ENCODE peak calls at places on chromosomes 16 and 17, in eight cellular contexts. G is adipocyte, K is left ventricle myocardium inferior, X is psoas muscle, H is left lung, Z is neuronal stem cell, T is upper lobe of right lung, S is breast epithelium. N is an unnamed sample. For H3K4me1, the result is how much of the 10 kb centered on the place peaks cover.

GRCh38 chr17:40615295-40615988 is 32.2 kb downstream of the SMARCE1 start:
- DNase-seq in X (peak), T (no peak), Z (peak), S (no peak), G (no peak), K (no peak), H (peak), N (no peak)

GRCh38 chr16:89318430-89318758 is 100.9 kb downstream of the ZNF778 start:
- DNase-seq in G (no peak), S (no peak), H (no peak), T (no peak), Z (no peak), K (no peak), X (no peak), N (no peak)

GRCh38 chr16:57764341-57765159 is 29.0 kb downstream of the KATNB1 start:
- DNase-seq in X (peak), T (no peak), K (no peak), H (peak), S (no peak), G (peak), Z (no peak), N (no peak)

GRCh38 chr17:34756670-34757021 is 177.3 kb downstream of the TMEM132E start:
- DNase-seq in Z (no peak), H (no peak), G (peak), S (no peak), T (no peak), K (no peak), X (no peak), N (peak)

GRCh38 chr16:27657811-27658210 is 107.9 kb downstream of the KATNIP start:
- DNase-seq in G (no peak), S (no peak), X (no peak), T (no peak), K (no peak), Z (no peak), H (no peak), N (no peak)

GRCh38 chr17:53316073-53316472 is 506.7 kb upstream of the KIF2B start:
- DNase-seq in S (no peak), K (no peak), T (no peak), G (no peak), X (no peak), Z (no peak), H (no peak), N (no peak)

GRCh38 chr17:6574689-6575595 is 18.6 kb upstream of the PITPNM3 start:
- DNase-seq in K (peak), H (peak), Z (no peak), S (no peak), X (no peak), G (peak), T (peak), N (no peak)

GRCh38 chr16:31861415-31861814 is 12.2 kb upstream of the ZNF267 start:
- DNase-seq in X (no peak), H (no peak), S (no peak), T (no peak), G (no peak), Z (no peak), K (no peak), N (no peak)

GRCh38 chr17:41131979-41132378 is 8.0 kb upstream of the KRTAP4-12 start:
- DNase-seq in S (no peak), Z (no peak), T (no peak), X (no peak), G (no peak), K (no peak), H (no peak), N (no peak)

GRCh38 chr17:17568772-17569195 is 22.7 kb downstream of the PEMT start:
- DNase-seq in S (peak), X (peak), Z (peak), K (peak), G (peak), H (peak), T (peak), N (no peak)

GRCh38 chr17:80937501-80938356 is 53.9 kb upstream of the CHMP6 start:
- DNase-seq in S (no peak), X (peak), Z (no peak), H (peak), K (no peak), T (peak), G (no peak), N (no peak)

GRCh38 chr16:48158296-48158695 is 2.5 kb upstream of the ABCC12 start:
- DNase-seq in K (no peak), S (no peak), Z (no peak), G (peak), H (no peak), X (no peak), T (no peak), N (no peak)

GRCh38 chr17:48375356-48375755 is 54.7 kb downstream of the SKAP1 start:
- DNase-seq in H (no peak), G (no peak), S (no peak), X (no peak), T (no peak), Z (no peak), K (no peak), N (no peak)

GRCh38 chr17:10226930-10227695 is 28.7 kb upstream of the GAS7 start:
- DNase-seq in X (peak), T (peak), Z (peak), K (peak), G (peak), H (peak), S (no peak), N (no peak)

GRCh38 chr16:66335704-66336329 is 30.7 kb upstream of the CDH5 start:
- DNase-seq in H (no peak), G (peak), S (no peak), T (peak), Z (no peak), K (peak), X (no peak), N (no peak)

GRCh38 chr16:77840623-77841274 is 52.4 kb downstream of the VAT1L start:
- DNase-seq in H (no peak), X (no peak), T (no peak), G (no peak), S (no peak), Z (no peak), K (no peak), N (no peak)

GRCh38 chr17:81961087-81961514 is at the start of gene NOTUM:
- DNase-seq in Z (no peak), K (no peak), X (peak), S (no peak), G (peak), T (no peak), H (no peak), N (no peak)

GRCh38 chr17:29617481-29618271 is 5.0 kb downstream of the CORO6 start:
- DNase-seq in K (peak), H (peak), Z (no peak), G (no peak), S (peak), T (peak), X (peak), N (peak)

GRCh38 chr16:50598256-50598894 is 50.2 kb downstream of the NKD1 start:
- DNase-seq in G (no peak), H (no peak), Z (no peak), S (no peak), K (peak), T (no peak), X (peak), N (peak)

GRCh38 chr16:84183911-84184310 is 2.9 kb downstream of the TAF1C start:
- DNase-seq in Z (no peak), T (no peak), K (no peak), S (no peak), G (no peak), X (no peak), H (no peak), N (no peak)

GRCh38 chr16:89031715-89032659 is 55.0 kb upstream of the CBFA2T3 start:
- DNase-seq in G (no peak), H (peak), T (no peak), X (peak), S (peak), Z (no peak), K (peak), N (peak)

GRCh38 chr16:27431773-27432599 is 30.0 kb downstream of the IL21R start:
- DNase-seq in T (peak), G (no peak), H (peak), K (no peak), S (no peak), X (no peak), Z (no peak), N (peak)

GRCh38 chr16:29770250-29770929 is 7.7 kb upstream of the ZG16 start:
- DNase-seq in X (no peak), S (no peak), K (no peak), Z (no peak), H (no peak), G (no peak), T (no peak), N (no peak)

GRCh38 chr17:72060084-72060483 is 60.7 kb upstream of the SOX9 start:
- DNase-seq in H (no peak), Z (no peak), G (no peak), T (no peak), S (no peak), X (no peak), K (no peak), N (no peak)

GRCh38 chr17:38328620-38329019 is 15.1 kb downstream of the GPR179 start:
- DNase-seq in T (no peak), G (no peak), H (no peak), S (no peak), Z (no peak), K (no peak), X (no peak), N (no peak)

GRCh38 chr16:64964126-64964540 is 157.7 kb downstream of the CDH11 start:
- DNase-seq in T (no peak), K (no peak), X (no peak), H (no peak), Z (no peak), G (peak), S (no peak), N (no peak)

GRCh38 chr16:8611886-8612595 is 9.5 kb upstream of the METTL22 start:
- DNase-seq in G (no peak), T (no peak), K (no peak), X (no peak), Z (no peak), S (no peak), H (no peak), N (no peak)

GRCh38 chr16:88633684-88634140 is 4.7 kb upstream of the IL17C start:
- DNase-seq in S (no peak), T (peak), Z (no peak), K (no peak), H (no peak), G (no peak), X (no peak), N (no peak)

GRCh38 chr17:29565643-29566472 is 979 bp downstream of the ABHD15 start:
- DNase-seq in Z (peak), S (no peak), T (peak), H (no peak), X (peak), K (no peak), G (no peak), N (no peak)

GRCh38 chr17:1485311-1485747 is 7.2 kb downstream of the MYO1C start:
- DNase-seq in K (peak), X (peak), S (no peak), T (peak), G (peak), Z (peak), H (no peak), N (peak)

GRCh38 chr16:70735141-70735979 is 49.5 kb upstream of the MTSS2 start:
- DNase-seq in S (peak), Z (no peak), G (peak), K (peak), X (peak), T (no peak), H (no peak), N (no peak)

GRCh38 chr16:49529646-49530045 is 156.0 kb downstream of the C16orf78 start:
- DNase-seq in G (no peak), S (no peak), X (no peak), T (no peak), K (no peak), Z (no peak), H (no peak), N (no peak)

GRCh38 chr17:36072431-36073121 is 8.5 kb downstream of the CCL18 start:
- DNase-seq in K (no peak), G (peak), S (no peak), H (peak), X (peak), T (peak), Z (peak), N (no peak)

GRCh38 chr17:12024332-12024731 is 3.7 kb downstream of the MAP2K4 start:
- DNase-seq in Z (no peak), S (no peak), K (no peak), G (peak), T (no peak), X (no peak), H (no peak), N (no peak)

GRCh38 chr17:31425646-31426045 is 34.2 kb downstream of the RAB11FIP4 start:
- DNase-seq in G (no peak), X (no peak), H (no peak), T (no peak), S (no peak), Z (no peak), K (peak), N (no peak)

GRCh38 chr17:61410555-61411089 is 11.0 kb downstream of the TBX2 start:
- DNase-seq in H (peak), Z (peak), X (peak), G (peak), K (peak), T (peak), S (peak), N (peak)
- H3K4me3 ChIP-seq in H (peak), Z (peak), X (peak), G (peak), K (peak), T (peak), S (peak), N (peak)

GRCh38 chr17:78726471-78727010 is 55.5 kb downstream of the CYTH1 start:
- DNase-seq in Z (no peak), K (no peak), X (peak), G (no peak), S (no peak), T (no peak), H (no peak), N (no peak)
- H3K4me1 ChIP-seq in Z (under half), K (half or more), X (half or more), G (under half), S (under half), T (under half), H (under half), N (under half)

GRCh38 chr16:11526921-11527320 is 59.8 kb downstream of the LITAF start:
- DNase-seq in H (no peak), G (no peak), S (no peak), T (no peak), X (peak), Z (no peak), K (no peak), N (no peak)
- H3K4me3 ChIP-seq in H (no peak), G (no peak), S (no peak), T (no peak), X (no peak), Z (peak), K (no peak), N (peak)

DNA sequence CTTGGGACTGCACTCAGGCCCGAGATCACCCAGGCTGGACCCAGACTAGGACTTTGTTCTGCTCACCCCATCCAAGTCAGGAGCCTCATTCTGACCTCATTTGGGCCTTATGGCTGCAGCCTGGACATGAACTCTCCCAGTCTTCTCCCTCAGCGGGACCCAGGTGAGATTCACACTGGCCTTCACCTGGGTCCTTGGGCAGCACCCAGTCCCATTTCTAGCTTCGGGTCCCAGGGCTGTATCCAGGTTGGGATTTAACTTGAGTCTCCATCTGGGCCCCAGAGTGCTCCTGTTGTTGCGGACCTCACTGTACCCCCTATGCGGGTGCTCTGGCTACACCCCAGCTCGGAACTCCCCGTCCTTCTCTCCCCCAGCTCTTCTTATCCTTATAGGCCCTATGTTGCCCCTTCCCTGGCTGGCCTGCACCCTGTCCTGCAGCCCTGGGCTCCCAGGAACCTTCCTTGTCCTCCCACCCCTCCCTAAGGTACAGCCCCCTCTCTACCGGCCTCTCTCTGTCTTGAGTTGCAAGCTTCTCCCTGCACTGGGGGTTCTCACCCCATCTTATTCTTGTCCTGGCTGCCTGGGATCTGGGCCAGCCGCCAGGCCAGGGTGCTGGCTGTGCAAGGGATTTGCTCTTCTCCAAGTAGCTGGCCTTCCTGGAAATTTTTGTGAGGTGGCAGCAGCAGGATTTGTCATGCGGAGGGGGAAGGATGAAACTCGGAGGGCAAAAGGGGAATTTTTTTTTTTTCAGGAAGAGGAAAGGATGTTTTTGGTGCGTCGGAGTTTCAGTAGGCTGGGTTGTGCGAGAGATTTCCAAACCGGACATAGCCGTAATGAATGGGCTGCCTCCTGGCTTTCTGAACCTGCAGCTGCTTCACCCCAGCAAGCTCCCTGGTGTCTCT is 904 bp downstream of the MAP2K3 start:
- DNase-seq in Z (no peak), G (peak), T (peak), K (no peak), S (peak), X (no peak), H (no peak), N (no peak)
- H3K4me1 ChIP-seq in Z (under half), G (half or more), T (under half), K (half or more), S (under half), X (half or more), H (under half), N (under half)

GRCh38 chr16:54930034-54930938 is at the start of gene IRX5:
- DNase-seq in H (peak), S (peak), Z (peak), K (peak), T (peak), G (peak), X (peak), N (peak)

GRCh38 chr16:54928016-54928356 is 2.7 kb upstream of the IRX5 start:
- DNase-seq in H (no peak), Z (peak), G (peak), T (no peak), K (no peak), X (no peak), S (no peak), N (no peak)

GRCh38 chr16:54929090-54930033 is 1.3 kb upstream of the IRX5 start:
- DNase-seq in H (peak), G (peak), K (peak), T (peak), S (peak), Z (peak), X (peak), N (peak)

GRCh38 chr16:54927125-54928015 is 3.3 kb upstream of the IRX5 start:
- DNase-seq in X (no peak), S (no peak), H (no peak), K (no peak), G (peak), T (no peak), Z (no peak), N (no peak)

DNA sequence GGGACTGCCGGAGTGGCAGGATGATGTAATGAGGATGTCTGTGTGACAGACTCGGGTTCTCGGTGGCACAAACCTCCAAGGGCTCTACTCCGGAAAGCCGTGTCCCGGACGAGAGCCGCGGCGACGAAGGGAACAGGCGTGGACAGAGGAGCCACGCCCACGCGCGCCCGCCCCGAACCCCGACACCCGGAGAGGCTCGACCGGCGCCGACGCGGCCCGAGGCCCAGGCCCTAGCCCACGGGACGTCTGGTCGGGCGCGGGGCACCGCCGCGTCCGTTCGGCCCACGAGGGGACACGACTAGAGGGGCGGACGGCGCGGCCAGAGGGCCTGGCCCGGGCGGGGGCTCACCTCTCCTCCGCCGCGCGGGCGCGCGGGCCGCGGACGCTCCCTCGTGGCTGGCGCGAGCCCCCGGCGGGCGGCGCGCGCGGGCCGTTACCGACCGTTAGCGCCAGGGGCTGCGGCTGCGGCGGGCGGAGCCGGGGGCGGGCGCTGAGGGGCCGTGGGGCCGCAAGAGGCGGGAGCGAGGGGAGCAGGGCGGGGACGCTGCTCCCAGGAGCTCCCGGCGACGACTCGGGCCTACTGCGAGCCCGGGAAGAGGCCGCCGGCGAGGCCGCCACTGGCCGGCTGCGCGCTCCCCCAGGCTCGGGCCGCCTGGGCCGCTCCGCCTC is 2.1 kb upstream of the IRX5 start:
- DNase-seq in G (peak), H (peak), T (peak), K (peak), S (peak), X (peak), Z (peak), N (no peak)
- H3K4me3 ChIP-seq in G (peak), H (peak), T (peak), K (peak), S (peak), X (peak), Z (peak), N (peak)

GRCh38 chr16:86579268-86580062 is 1.1 kb downstream of the FOXL1 start:
- DNase-seq in S (no peak), H (no peak), K (no peak), G (no peak), T (no peak), Z (no peak), X (no peak), N (no peak)
- H3K4me1 ChIP-seq in S (under half), H (under half), K (under half), G (under half), T (under half), Z (under half), X (under half), N (half or more)

GRCh38 chr17:44308865-44309264 is 464 bp downstream of the RUNDC3A start:
- DNase-seq in H (no peak), S (no peak), G (no peak), X (no peak), K (no peak), Z (no peak), T (no peak), N (no peak)
- H3K4me3 ChIP-seq in H (no peak), S (peak), G (no peak), X (peak), K (peak), Z (no peak), T (peak), N (peak)

DNA sequence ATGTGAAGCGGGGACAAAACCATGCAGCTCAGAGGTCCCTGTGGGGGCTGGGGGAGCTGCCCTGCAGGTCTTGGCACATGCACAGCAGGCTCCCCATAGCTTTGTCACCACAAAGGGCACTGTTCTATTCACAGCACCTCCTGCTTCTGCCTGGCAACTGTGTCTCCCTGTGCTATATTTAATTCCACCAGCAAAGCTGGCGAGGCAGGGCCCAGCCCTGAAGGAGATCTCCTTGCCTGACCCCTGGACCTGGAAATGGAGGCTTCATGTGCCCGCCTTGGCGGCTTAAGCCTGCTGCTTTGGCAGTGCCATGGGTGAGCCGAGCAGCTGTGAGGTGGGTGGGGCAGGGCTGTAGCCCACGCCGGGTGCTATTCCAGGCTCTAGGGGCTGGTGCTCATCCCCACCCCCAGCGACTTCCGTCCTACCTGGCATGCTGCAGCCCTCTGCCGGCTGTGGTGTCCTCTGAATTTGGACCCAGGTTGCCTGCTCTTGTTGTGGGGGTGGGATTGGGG is 6.8 kb downstream of the LDHD start:
- DNase-seq in T (peak), X (peak), S (no peak), Z (no peak), K (peak), H (no peak), G (no peak), N (no peak)
- H3K4me1 ChIP-seq in T (half or more), X (half or more), S (under half), Z (under half), K (half or more), H (under half), G (under half), N (under half)

N was measured in ascending aorta.